ENCODE peak calls at places on chromosomes 5 and 9, in four cellular contexts. F is HepG2, B is H1, N is GM12878. O is an unnamed sample.

GRCh38 chr5:143217804-143218160 is 185.7 kb downstream of the NR3C1 start:
- DNase-seq in F (no peak), B (no peak), N (peak), O (no peak)

GRCh38 chr5:38800044-38800443 is 45.8 kb upstream of the OSMR start:
- DNase-seq in F (no peak), B (no peak), N (no peak), O (no peak)

GRCh38 chr5:162282191-162282590 is 214.6 kb downstream of the GABRG2 start:
- DNase-seq in F (no peak), B (no peak), N (no peak), O (no peak)

GRCh38 chr9:11821541-11821940 is 871.6 kb upstream of the TYRP1 start:
- DNase-seq in F (no peak), B (no peak), N (no peak), O (no peak)

GRCh38 chr5:87114631-87115030 is 153.1 kb upstream of the RASA1 start:
- DNase-seq in F (no peak), B (no peak), N (no peak), O (no peak)

GRCh38 chr5:132372542-132372941 is 3.0 kb downstream of the SLC22A5 start:
- DNase-seq in F (no peak), B (no peak), N (no peak), O (no peak)

GRCh38 chr9:131080589-131080988 is 15.7 kb upstream of the AIF1L start:
- DNase-seq in F (no peak), B (no peak), N (no peak), O (no peak)

GRCh38 chr5:97979740-97980139 is 793.7 kb upstream of the RGMB start:
- DNase-seq in F (no peak), B (no peak), N (no peak), O (no peak)

GRCh38 chr5:158998911-158999705 is 100.6 kb downstream of the EBF1 start:
- DNase-seq in F (no peak), B (no peak), N (no peak), O (no peak)

GRCh38 chr5:101292199-101292598 is 389.1 kb upstream of the ST8SIA4 start:
- DNase-seq in F (no peak), B (no peak), N (no peak), O (no peak)

GRCh38 chr9:77271023-77271690 is 93.8 kb downstream of the VPS13A start:
- DNase-seq in F (no peak), B (no peak), N (no peak), O (no peak)

GRCh38 chr5:110536120-110537115 is 190.1 kb downstream of the TMEM232 start:
- DNase-seq in F (no peak), B (peak), N (no peak), O (peak)

GRCh38 chr5:108637110-108637509 is 110.6 kb upstream of the FER start:
- DNase-seq in F (no peak), B (no peak), N (no peak), O (no peak)

GRCh38 chr9:5799314-5799713 is 33.6 kb downstream of the ERMP1 start:
- DNase-seq in F (peak), B (no peak), N (no peak), O (peak)

GRCh38 chr9:113566712-113567071 is 103.2 kb downstream of the RGS3 start:
- DNase-seq in F (no peak), B (no peak), N (no peak), O (no peak)

GRCh38 chr5:137696481-137696880 is 39.4 kb downstream of the KLHL3 start:
- DNase-seq in F (no peak), B (no peak), N (no peak), O (no peak)

GRCh38 chr5:40221796-40222195 is 457.9 kb upstream of the PTGER4 start:
- DNase-seq in F (no peak), B (no peak), N (no peak), O (no peak)

GRCh38 chr9:89428901-89429890 is 68.7 kb downstream of the SEMA4D start:
- DNase-seq in F (no peak), B (peak), N (no peak), O (peak)

GRCh38 chr5:177445052-177446016 is 1.3 kb upstream of the PRR7 start:
- DNase-seq in F (no peak), B (no peak), N (no peak), O (no peak)
- H3K9ac ChIP-seq in F (no peak), B (no peak), N (peak), O (no peak)

GRCh38 chr9:35658144-35658893 is at the start of gene CCDC107:
- DNase-seq in F (peak), B (peak), N (no peak), O (peak)
- TF ChIP-seq ZNF274 in F (peak), B (no peak), N (no peak), O (no peak)

GRCh38 chr9:71858102-71858798 is 52.7 kb downstream of the ABHD17B start:
- DNase-seq in F (no peak), B (no peak), N (no peak), O (no peak)

GRCh38 chr9:71861618-71862017 is 49.4 kb downstream of the ABHD17B start:
- DNase-seq in F (no peak), B (no peak), N (no peak), O (no peak)

GRCh38 chr9:71859939-71860338 is 51.1 kb downstream of the ABHD17B start:
- DNase-seq in F (no peak), B (no peak), N (no peak), O (no peak)

GRCh38 chr9:71858812-71859211 is 52.2 kb downstream of the ABHD17B start:
- DNase-seq in F (no peak), B (no peak), N (peak), O (no peak)

GRCh38 chr9:71863652-71864051 is 47.3 kb downstream of the ABHD17B start:
- DNase-seq in F (no peak), B (no peak), N (no peak), O (no peak)
- TF ChIP-seq SUZ12 in F (no peak), B (no peak), N (no peak), O (no peak)

DNA sequence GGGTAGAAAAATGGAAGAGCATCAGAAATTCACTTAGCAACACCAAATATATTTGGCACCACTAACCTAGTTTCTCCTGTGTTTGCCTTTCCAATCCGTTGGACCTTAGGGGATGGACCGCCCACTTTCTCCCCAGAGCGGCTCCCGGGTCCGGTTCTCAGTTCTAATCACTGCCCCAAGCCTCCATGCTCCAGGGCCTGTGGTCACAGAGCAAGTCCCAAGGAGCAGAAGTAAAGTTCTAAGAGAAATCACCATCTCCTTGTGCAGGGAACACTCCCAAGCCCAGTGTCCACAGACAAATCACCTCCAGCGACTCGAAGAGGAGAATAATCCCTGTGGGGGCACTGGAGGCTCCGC is 728 bp upstream of the SLC1A1 start:
- DNase-seq in F (no peak), B (peak), N (no peak), O (no peak)
- H3K9ac ChIP-seq in F (no peak), B (no peak), N (peak), O (peak)

GRCh38 chr9:16501098-16501663 is 369.3 kb downstream of the BNC2 start:
- DNase-seq in F (no peak), B (no peak), N (no peak), O (no peak)
- TF ChIP-seq ZNF274 in F (no peak), B (no peak), N (no peak), O (no peak)

GRCh38 chr5:32390819-32391591 is 53.5 kb downstream of the ZFR start:
- DNase-seq in F (peak), B (no peak), N (no peak), O (no peak)
- TF ChIP-seq SUZ12 in F (no peak), B (no peak), N (no peak), O (no peak)

GRCh38 chr5:32285489-32286138 is 27.1 kb downstream of the MTMR12 start:
- DNase-seq in F (no peak), B (no peak), N (no peak), O (no peak)
- H3K9ac ChIP-seq in F (no peak), B (no peak), N (no peak), O (no peak)

DNA sequence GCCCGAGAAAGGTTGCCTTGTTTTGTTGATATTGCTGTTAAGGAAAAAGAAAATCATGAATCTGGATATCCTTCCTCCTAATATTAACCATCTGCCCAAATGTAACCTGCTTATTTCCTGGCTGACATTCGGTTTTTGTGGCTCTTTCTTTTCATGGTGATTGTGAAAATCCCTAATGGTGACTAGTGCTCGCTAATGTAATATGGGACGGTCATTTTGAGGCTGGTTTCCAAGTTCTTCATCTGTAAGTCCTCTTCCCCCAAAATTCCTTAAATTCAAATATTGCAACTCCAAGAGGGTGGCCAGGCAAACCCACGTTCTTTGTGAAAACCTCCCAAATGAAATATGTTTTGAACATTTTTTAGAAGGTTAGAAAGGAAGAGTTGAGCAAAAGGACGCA is 63.1 kb upstream of the MAMDC2 start:
- DNase-seq in F (no peak), B (no peak), N (no peak), O (no peak)
- TF ChIP-seq ZNF274 in F (no peak), B (no peak), N (no peak), O (no peak)

DNA sequence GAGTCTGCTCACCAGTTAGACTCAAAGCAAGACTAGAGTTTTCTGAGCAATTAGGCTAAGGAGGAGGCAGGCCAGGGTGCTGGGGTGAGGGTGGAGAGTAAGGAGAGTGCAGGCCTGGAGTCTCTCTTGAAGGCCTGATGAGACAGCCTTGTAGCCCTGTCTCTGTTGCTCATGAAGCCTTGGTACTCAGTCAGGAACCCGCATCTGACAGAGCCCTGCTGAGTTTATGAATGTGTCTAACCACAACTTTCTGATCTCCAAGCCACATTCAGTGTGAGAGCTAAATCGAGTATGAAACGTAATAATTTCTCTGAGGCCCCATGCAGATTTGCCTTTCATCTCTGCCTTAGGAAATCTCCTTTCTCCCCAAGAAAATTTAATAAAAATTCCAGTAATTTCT is 69.0 kb upstream of the EQTN start:
- DNase-seq in F (no peak), B (no peak), N (peak), O (no peak)
- TF ChIP-seq SUZ12 in F (no peak), B (no peak), N (no peak), O (no peak)

O was measured in NT2/D1.